ENCODE peak calls at places on chromosomes 6 and 20, in six cellular contexts. U, R, O, H, I and C are unnamed samples.

GRCh38 chr6:44127186-44128019 is at the start of the genes MRPL14 and TMEM63B:
- DNase-seq in U (peak), R (peak), O (peak), H (peak), I (peak), C (peak)

GRCh38 chr20:50690979-50691584 is at the start of gene RIPOR3:
- DNase-seq in U (peak), R (no peak), O (no peak), H (no peak), I (peak), C (no peak)

GRCh38 chr6:157669747-157670216 is 153.3 kb upstream of the SNX9 start:
- DNase-seq in U (peak), R (no peak), O (peak), H (no peak), I (peak), C (peak)

GRCh38 chr6:85637579-85637978 is 5.1 kb downstream of the SYNCRIP start:
- DNase-seq in U (no peak), R (no peak), O (no peak), H (no peak), I (no peak), C (no peak)

GRCh38 chr6:163585932-163586437 is 171.5 kb downstream of the QKI start:
- DNase-seq in U (peak), R (no peak), O (peak), H (no peak), I (no peak), C (peak)

GRCh38 chr6:17863971-17864754 is 123.3 kb downstream of the KIF13A start:
- DNase-seq in U (peak), R (no peak), O (peak), H (no peak), I (no peak), C (peak)

GRCh38 chr6:148944608-148945007 is 197.8 kb downstream of the UST start:
- DNase-seq in U (no peak), R (no peak), O (no peak), H (no peak), I (no peak), C (no peak)

GRCh38 chr20:20603339-20603990 is 109.0 kb downstream of the RALGAPA2 start:
- DNase-seq in U (no peak), R (peak), O (no peak), H (peak), I (no peak), C (no peak)